ENCODE peak calls at places on chromosomes 12 and 14, in eight cellular contexts. N is IMR-90, V is breast epithelium, F is heart left ventricle, M is H54, I is transverse colon, C is Peyer's patch, X is HCT116. K is an unnamed sample.

GRCh38 chr12:25723921-25724491 is 170.9 kb upstream of the LMNTD1 start:
- DNase-seq in M (no peak), I (no peak), N (no peak), V (no peak), F (no peak), X (no peak), C (no peak), K (no peak)

GRCh38 chr12:19021646-19022045 is 107.9 kb upstream of the PLEKHA5 start:
- DNase-seq in C (no peak), V (no peak), F (no peak), M (no peak), N (peak; percentile 58), X (no peak), I (no peak), K (no peak)

GRCh38 chr12:27695556-27696292 is 523 bp upstream of the REP15 start:
- DNase-seq in N (peak; percentile 31), C (no peak), M (no peak), V (no peak), I (no peak), X (no peak), F (no peak), K (no peak)

GRCh38 chr12:51845451-51845850 is 3.1 kb downstream of the FIGNL2 start:
- DNase-seq in I (no peak), M (no peak), N (no peak), C (no peak), F (no peak), X (no peak), V (no peak), K (no peak)

GRCh38 chr12:124906606-124907261 is 7.7 kb downstream of the UBC start:
- DNase-seq in M (no peak), N (peak; percentile 90), C (peak; percentile 98), X (peak; percentile 94), F (peak; percentile 85), I (peak; percentile 95), V (peak; percentile 84), K (no peak)

GRCh38 chr12:66329941-66330340 is 27.6 kb downstream of the HELB start:
- DNase-seq in F (no peak), V (no peak), X (no peak), I (no peak), M (no peak), N (peak; percentile 28), C (no peak), K (no peak)

GRCh38 chr12:1760566-1761382 is 59.6 kb upstream of the LRTM2 start:
- DNase-seq in V (no peak), X (peak; percentile 68), M (peak; percentile 17), F (no peak), N (peak; percentile 65), I (no peak), C (peak; percentile 57), K (no peak)

GRCh38 chr14:105347587-105347968 is 33.0 kb downstream of the PACS2 start:
- DNase-seq in N (no peak), M (no peak), C (no peak), I (no peak), V (no peak), X (no peak), F (no peak), K (no peak)

GRCh38 chr12:48106574-48107251 is 834 bp upstream of the SENP1 start:
- DNase-seq in I (no peak), M (no peak), V (no peak), C (no peak), F (no peak), X (no peak), N (peak; percentile 2), K (no peak)

GRCh38 chr12:48105321-48105866 is 485 bp downstream of the SENP1 start:
- DNase-seq in N (peak; percentile 30), F (no peak), V (no peak), X (no peak), C (no peak), M (no peak), I (no peak), K (peak; percentile 80)

GRCh38 chr12:48104531-48104930 is 1.3 kb downstream of the SENP1 start:
- DNase-seq in M (no peak), V (no peak), I (no peak), C (no peak), F (no peak), X (no peak), N (no peak), K (peak; percentile 56)

GRCh38 chr12:48107252-48107613 is 1.4 kb upstream of the SENP1 start:
- DNase-seq in C (no peak), M (no peak), V (no peak), N (no peak), X (no peak), F (no peak), I (no peak), K (no peak)

DNA sequence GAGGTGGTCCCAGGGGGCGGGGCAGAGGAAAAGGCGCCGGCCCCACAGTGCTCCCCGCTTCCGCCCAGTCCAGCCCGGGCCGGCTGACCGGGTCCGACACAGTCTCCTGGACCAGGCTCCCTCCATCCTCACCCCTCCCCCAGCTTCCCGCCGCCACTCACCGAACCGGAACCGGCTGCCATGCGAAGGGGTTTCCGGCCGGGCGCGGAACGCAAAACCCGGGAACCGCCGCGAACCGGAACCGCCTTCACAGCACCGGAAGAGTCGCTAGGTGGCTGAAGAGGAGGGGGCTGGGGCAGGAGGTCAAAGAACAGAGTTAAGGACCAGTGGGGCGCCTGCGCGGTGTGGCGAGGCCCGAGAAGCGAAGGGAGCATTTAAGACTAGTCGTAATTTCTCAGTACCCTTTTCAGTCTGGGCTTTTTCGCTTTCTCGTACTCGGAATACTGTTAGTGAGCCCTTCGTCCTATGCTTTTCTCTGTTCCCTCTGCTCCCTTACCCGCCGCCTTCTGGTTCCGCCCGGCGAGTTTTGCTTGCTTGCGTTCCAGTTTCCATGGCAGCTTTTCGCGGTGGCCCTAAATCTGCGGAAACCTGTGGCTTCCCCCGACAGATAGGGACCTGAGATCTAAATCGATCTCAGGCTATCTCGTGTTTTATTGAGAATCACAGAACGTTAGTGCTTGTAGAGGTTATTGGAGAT is at the start of gene SENP1:
- DNase-seq in V (peak; percentile 86), X (peak; percentile 78), I (peak; percentile 90), F (peak; percentile 91), N (peak; percentile 81), C (peak; percentile 95), M (peak; percentile 62), K (peak; percentile 92)
- TF ChIP-seq POLR2A in V (no peak), X (peak; percentile 34), I (peak; percentile 38), F (peak; percentile 17), N (peak; percentile 59), C (no peak), M (peak; percentile 50), K (no peak)

GRCh38 chr12:58915634-58916033 is 4.7 kb downstream of the LRIG3 start:
- DNase-seq in F (peak; percentile 51), I (peak; percentile 66), V (no peak), N (peak; percentile 71), C (peak; percentile 56), X (no peak), M (no peak), K (no peak)
- TF ChIP-seq POLR2A in F (no peak), I (peak; percentile 25), V (no peak), N (no peak), C (no peak), X (no peak), M (no peak), K (no peak)

GRCh38 chr12:109572506-109572845 is 828 bp downstream of the MMAB start:
- DNase-seq in C (no peak), F (no peak), M (no peak), X (no peak), N (no peak), I (no peak), V (no peak), K (peak; percentile 21)

GRCh38 chr12:109573914-109574244 is 285 bp downstream of the MVK start:
- DNase-seq in V (no peak), I (no peak), F (no peak), M (no peak), X (no peak), C (no peak), N (no peak), K (no peak)

GRCh38 chr12:109571773-109572505 is 1.4 kb downstream of the MMAB start:
- DNase-seq in X (no peak), M (no peak), I (no peak), F (no peak), N (no peak), C (no peak), V (no peak), K (no peak)

GRCh38 chr12:109575683-109576082 is 2.1 kb downstream of the MVK start:
- DNase-seq in N (no peak), F (no peak), C (no peak), V (no peak), I (no peak), M (no peak), X (no peak), K (no peak)

GRCh38 chr12:109573029-109573913 is at the start of the genes MMAB and MVK:
- DNase-seq in X (peak; percentile 99), I (peak; percentile 99), C (peak; percentile 100), F (peak; percentile 99), N (peak; percentile 99), V (peak; percentile 100), M (peak; percentile 99), K (peak; percentile 99)
- TF ChIP-seq POLR2A in X (peak; percentile 29), I (peak; percentile 79), C (peak; percentile 70), F (peak; percentile 50), N (peak; percentile 49), V (no peak), M (peak; percentile 59), K (peak; percentile 94)

GRCh38 chr14:38203929-38204716 is 3.6 kb upstream of the SSTR1 start:
- DNase-seq in F (no peak), N (no peak), V (no peak), I (no peak), M (no peak), C (no peak), X (no peak), K (no peak)

GRCh38 chr14:38201137-38201828 is 6.4 kb upstream of the SSTR1 start:
- DNase-seq in X (no peak), M (no peak), V (no peak), N (no peak), F (no peak), I (no peak), C (no peak), K (no peak)

GRCh38 chr14:38204717-38205115 is 3.0 kb upstream of the SSTR1 start:
- DNase-seq in F (no peak), C (no peak), X (no peak), N (no peak), V (no peak), I (no peak), M (no peak), K (no peak)

GRCh38 chr14:38205414-38205813 is 2.3 kb upstream of the SSTR1 start:
- DNase-seq in F (no peak), V (no peak), X (no peak), I (no peak), M (no peak), C (no peak), N (no peak), K (no peak)

DNA sequence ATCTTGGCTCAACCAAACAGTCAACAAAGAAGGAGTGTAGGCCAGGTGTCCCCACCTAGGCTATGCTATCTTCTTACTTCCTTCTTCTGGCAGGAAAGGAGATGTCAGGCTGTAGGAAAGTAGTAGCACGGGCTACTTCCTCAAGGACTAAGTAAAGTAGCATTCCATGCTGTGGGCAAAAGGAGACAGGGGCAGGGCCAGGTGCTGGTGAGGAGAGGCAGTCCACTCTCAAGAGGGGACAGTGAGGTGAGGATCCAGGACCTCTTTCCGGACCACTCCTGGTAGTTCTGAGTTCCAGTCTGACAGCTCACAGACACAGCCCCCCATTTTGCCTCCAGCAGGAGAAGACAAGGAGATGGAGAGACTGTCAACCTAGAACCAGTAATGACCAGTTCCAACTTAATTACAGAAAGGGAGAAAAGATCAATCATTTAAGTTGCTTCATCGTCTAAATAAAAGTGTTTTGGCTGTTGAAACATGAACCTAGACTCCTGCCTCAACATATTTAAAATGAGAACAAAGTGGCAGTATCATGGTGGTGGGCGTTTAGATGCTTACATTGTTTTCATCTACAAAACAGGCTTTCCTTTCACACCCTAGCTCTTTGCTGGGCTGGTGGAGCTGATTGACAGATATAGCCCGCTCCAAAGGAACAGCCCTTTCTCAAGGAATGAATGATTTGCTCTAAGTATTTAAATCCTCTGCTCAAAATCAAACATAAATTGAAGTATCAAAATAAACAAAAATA is 5.1 kb upstream of the SSTR1 start:
- DNase-seq in C (no peak), X (no peak), N (no peak), M (no peak), F (no peak), V (no peak), I (no peak), K (no peak)
- TF ChIP-seq POLR2A in C (no peak), X (no peak), N (no peak), M (no peak), F (no peak), V (no peak), I (no peak), K (no peak)

K was measured in erythroblast.